ENCODE peak calls at places on chromosomes 2 and 18, in six cellular contexts. One of them, this sample, is unnamed.

GRCh38 chr2:8481463-8482009 is 200.3 kb upstream of the ID2 start:
- DNase-seq in activated CD4-positive, alpha-beta T cell treated with anti-CD3 and anti-CD28 coated beads, Interleukin-2, amount 10 ng/mL, durations not matched to agents 7 days and 5 days: peak
- DNase-seq in GM06990: peak
- DNase-seq in MV-4-11: no peak
- DNase-seq in T-helper 2 cell: no peak
- DNase-seq in Daoy: peak
- DNase-seq in this sample: no peak

GRCh38 chr18:50287028-50287440 is 458 bp downstream of the CXXC1 start:
- DNase-seq in activated CD4-positive, alpha-beta T cell treated with anti-CD3 and anti-CD28 coated beads, Interleukin-2, amount 10 ng/mL, durations not matched to agents 7 days and 5 days: no peak
- DNase-seq in GM06990: no peak
- DNase-seq in MV-4-11: no peak
- DNase-seq in T-helper 2 cell: no peak
- DNase-seq in Daoy: no peak
- DNase-seq in this sample: no peak

GRCh38 chr2:10028988-10029874 is 14.1 kb upstream of the KLF11 start:
- DNase-seq in activated CD4-positive, alpha-beta T cell treated with anti-CD3 and anti-CD28 coated beads, Interleukin-2, amount 10 ng/mL, durations not matched to agents 7 days and 5 days: peak
- DNase-seq in GM06990: peak
- DNase-seq in MV-4-11: peak
- DNase-seq in T-helper 2 cell: no peak
- DNase-seq in Daoy: peak
- DNase-seq in this sample: no peak

GRCh38 chr2:190943706-190944105 is 63.1 kb downstream of the GLS start:
- DNase-seq in activated CD4-positive, alpha-beta T cell treated with anti-CD3 and anti-CD28 coated beads, Interleukin-2, amount 10 ng/mL, durations not matched to agents 7 days and 5 days: no peak
- DNase-seq in GM06990: no peak
- DNase-seq in MV-4-11: no peak
- DNase-seq in T-helper 2 cell: no peak
- DNase-seq in Daoy: no peak
- DNase-seq in this sample: no peak

GRCh38 chr2:175003875-175004729 is 1.1 kb downstream of the CHN1 start:
- DNase-seq in activated CD4-positive, alpha-beta T cell treated with anti-CD3 and anti-CD28 coated beads, Interleukin-2, amount 10 ng/mL, durations not matched to agents 7 days and 5 days: no peak
- DNase-seq in GM06990: no peak
- DNase-seq in MV-4-11: no peak
- DNase-seq in T-helper 2 cell: no peak
- DNase-seq in Daoy: peak
- DNase-seq in this sample: peak

GRCh38 chr2:230472619-230473018 is 56.6 kb downstream of the SP100 start:
- DNase-seq in activated CD4-positive, alpha-beta T cell treated with anti-CD3 and anti-CD28 coated beads, Interleukin-2, amount 10 ng/mL, durations not matched to agents 7 days and 5 days: no peak
- DNase-seq in GM06990: peak
- DNase-seq in MV-4-11: peak
- DNase-seq in T-helper 2 cell: peak
- DNase-seq in Daoy: peak
- DNase-seq in this sample: no peak

GRCh38 chr18:53796042-53796729 is 428.3 kb downstream of the MBD2 start:
- DNase-seq in activated CD4-positive, alpha-beta T cell treated with anti-CD3 and anti-CD28 coated beads, Interleukin-2, amount 10 ng/mL, durations not matched to agents 7 days and 5 days: no peak
- DNase-seq in GM06990: peak
- DNase-seq in MV-4-11: peak
- DNase-seq in T-helper 2 cell: no peak
- DNase-seq in Daoy: no peak
- DNase-seq in this sample: peak

GRCh38 chr2:69911985-69912563 is 2.8 kb upstream of the MXD1 start:
- DNase-seq in activated CD4-positive, alpha-beta T cell treated with anti-CD3 and anti-CD28 coated beads, Interleukin-2, amount 10 ng/mL, durations not matched to agents 7 days and 5 days: peak
- DNase-seq in GM06990: no peak
- DNase-seq in MV-4-11: peak
- DNase-seq in T-helper 2 cell: no peak
- DNase-seq in Daoy: peak
- DNase-seq in this sample: peak

GRCh38 chr18:74679006-74679678 is 81.5 kb downstream of the ZNF407 start:
- DNase-seq in activated CD4-positive, alpha-beta T cell treated with anti-CD3 and anti-CD28 coated beads, Interleukin-2, amount 10 ng/mL, durations not matched to agents 7 days and 5 days: no peak
- DNase-seq in GM06990: peak
- DNase-seq in MV-4-11: no peak
- DNase-seq in T-helper 2 cell: no peak
- DNase-seq in Daoy: no peak
- DNase-seq in this sample: no peak

GRCh38 chr2:101752708-101753107 is 55.2 kb downstream of the MAP4K4 start:
- DNase-seq in activated CD4-positive, alpha-beta T cell treated with anti-CD3 and anti-CD28 coated beads, Interleukin-2, amount 10 ng/mL, durations not matched to agents 7 days and 5 days: no peak
- DNase-seq in GM06990: no peak
- DNase-seq in MV-4-11: no peak
- DNase-seq in T-helper 2 cell: no peak
- DNase-seq in Daoy: no peak
- DNase-seq in this sample: peak

GRCh38 chr2:53877556-53877955 is 17.8 kb upstream of the GPR75 start:
- DNase-seq in activated CD4-positive, alpha-beta T cell treated with anti-CD3 and anti-CD28 coated beads, Interleukin-2, amount 10 ng/mL, durations not matched to agents 7 days and 5 days: no peak
- DNase-seq in GM06990: no peak
- DNase-seq in MV-4-11: no peak
- DNase-seq in T-helper 2 cell: no peak
- DNase-seq in Daoy: no peak
- DNase-seq in this sample: no peak

This sample was measured in SK-MEL-5.